ENCODE peak calls at places on chromosomes 2 and 18, in eight cellular contexts. One of them, this sample, is unnamed.

GRCh38 chr2:163756588-163756987 is 20.8 kb upstream of the FIGN start:
- DNase-seq in psoas muscle: no peak
- DNase-seq in stomach: no peak
- DNase-seq in Peyer's patch: no peak
- DNase-seq in heart right ventricle: no peak
- DNase-seq in tibial nerve: no peak
- DNase-seq in fibroblast of lung: no peak
- DNase-seq in adipocyte: no peak
- DNase-seq in this sample: no peak

GRCh38 chr2:210199186-210199765 is 26.0 kb downstream of the ACADL start:
- DNase-seq in adipocyte: peak; percentile 68
- DNase-seq in heart right ventricle: no peak
- DNase-seq in tibial nerve: no peak
- DNase-seq in stomach: no peak
- DNase-seq in Peyer's patch: no peak
- DNase-seq in fibroblast of lung: peak; percentile 16
- DNase-seq in psoas muscle: no peak
- DNase-seq in this sample: no peak

GRCh38 chr2:158718851-158719250 is 76.3 kb upstream of the DAPL1 start:
- DNase-seq in psoas muscle: no peak
- DNase-seq in stomach: no peak
- DNase-seq in fibroblast of lung: peak; percentile 27
- DNase-seq in tibial nerve: no peak
- DNase-seq in Peyer's patch: no peak
- DNase-seq in adipocyte: no peak
- DNase-seq in heart right ventricle: no peak
- DNase-seq in this sample: peak; percentile 71

GRCh38 chr2:11869423-11869991 is 123.1 kb downstream of the LPIN1 start:
- DNase-seq in stomach: no peak
- DNase-seq in fibroblast of lung: no peak
- DNase-seq in psoas muscle: no peak
- DNase-seq in heart right ventricle: no peak
- DNase-seq in Peyer's patch: no peak
- DNase-seq in adipocyte: no peak
- DNase-seq in tibial nerve: no peak
- DNase-seq in this sample: no peak

GRCh38 chr2:905091-905832 is 45.4 kb upstream of the SNTG2 start:
- DNase-seq in fibroblast of lung: no peak
- DNase-seq in adipocyte: no peak
- DNase-seq in stomach: peak; percentile 17
- DNase-seq in tibial nerve: no peak
- DNase-seq in Peyer's patch: no peak
- DNase-seq in heart right ventricle: no peak
- DNase-seq in psoas muscle: no peak
- DNase-seq in this sample: no peak

GRCh38 chr2:170974304-170974993 is 45.4 kb downstream of the GORASP2 start:
- DNase-seq in adipocyte: no peak
- DNase-seq in psoas muscle: no peak
- DNase-seq in tibial nerve: no peak
- DNase-seq in heart right ventricle: no peak
- DNase-seq in fibroblast of lung: peak; percentile 24
- DNase-seq in Peyer's patch: no peak
- DNase-seq in stomach: peak; percentile 31
- DNase-seq in this sample: peak; percentile 93

GRCh38 chr2:149080964-149081363 is 42.5 kb downstream of the LYPD6B start:
- DNase-seq in Peyer's patch: no peak
- DNase-seq in stomach: no peak
- DNase-seq in psoas muscle: no peak
- DNase-seq in adipocyte: no peak
- DNase-seq in heart right ventricle: no peak
- DNase-seq in fibroblast of lung: no peak
- DNase-seq in tibial nerve: no peak
- DNase-seq in this sample: no peak

GRCh38 chr2:159070235-159070634 is 101.8 kb downstream of the TANC1 start:
- DNase-seq in Peyer's patch: no peak
- DNase-seq in tibial nerve: no peak
- DNase-seq in fibroblast of lung: no peak
- DNase-seq in psoas muscle: no peak
- DNase-seq in stomach: no peak
- DNase-seq in adipocyte: no peak
- DNase-seq in heart right ventricle: no peak
- DNase-seq in this sample: no peak

GRCh38 chr2:63614983-63615945 is 26.5 kb downstream of the MDH1 start:
- DNase-seq in stomach: no peak
- DNase-seq in heart right ventricle: no peak
- DNase-seq in adipocyte: no peak
- DNase-seq in tibial nerve: no peak
- DNase-seq in Peyer's patch: no peak
- DNase-seq in psoas muscle: no peak
- DNase-seq in fibroblast of lung: peak; percentile 64
- DNase-seq in this sample: no peak

GRCh38 chr2:160303527-160303926 is 103.5 kb upstream of the ITGB6 start:
- DNase-seq in psoas muscle: no peak
- DNase-seq in stomach: no peak
- DNase-seq in adipocyte: no peak
- DNase-seq in heart right ventricle: no peak
- DNase-seq in tibial nerve: no peak
- DNase-seq in fibroblast of lung: no peak
- DNase-seq in Peyer's patch: no peak
- DNase-seq in this sample: no peak

GRCh38 chr2:230473378-230473777 is 57.4 kb downstream of the SP100 start:
- DNase-seq in adipocyte: no peak
- DNase-seq in tibial nerve: no peak
- DNase-seq in fibroblast of lung: no peak
- DNase-seq in Peyer's patch: peak; percentile 53
- DNase-seq in heart right ventricle: no peak
- DNase-seq in psoas muscle: no peak
- DNase-seq in stomach: no peak
- DNase-seq in this sample: no peak

GRCh38 chr2:68365087-68365486 is at the start of gene PLEK:
- DNase-seq in tibial nerve: peak; percentile 61
- DNase-seq in adipocyte: no peak
- DNase-seq in psoas muscle: peak; percentile 64
- DNase-seq in Peyer's patch: peak; percentile 87
- DNase-seq in heart right ventricle: peak; percentile 53
- DNase-seq in fibroblast of lung: no peak
- DNase-seq in stomach: peak; percentile 60
- DNase-seq in this sample: no peak

GRCh38 chr18:79853303-79853992 is 55.7 kb downstream of the KCNG2 start:
- DNase-seq in psoas muscle: no peak
- DNase-seq in adipocyte: no peak
- DNase-seq in stomach: no peak
- DNase-seq in tibial nerve: no peak
- DNase-seq in Peyer's patch: no peak
- DNase-seq in heart right ventricle: no peak
- DNase-seq in fibroblast of lung: no peak
- DNase-seq in this sample: peak; percentile 63

GRCh38 chr18:79241755-79242154 is 154.0 kb upstream of the NFATC1 start:
- DNase-seq in Peyer's patch: no peak
- DNase-seq in tibial nerve: no peak
- DNase-seq in heart right ventricle: no peak
- DNase-seq in stomach: no peak
- DNase-seq in psoas muscle: no peak
- DNase-seq in adipocyte: no peak
- DNase-seq in fibroblast of lung: no peak
- DNase-seq in this sample: no peak

GRCh38 chr2:2831656-2832055 is 500.6 kb upstream of the MYT1L start:
- DNase-seq in stomach: peak; percentile 22
- DNase-seq in Peyer's patch: peak; percentile 14
- DNase-seq in tibial nerve: no peak
- DNase-seq in fibroblast of lung: no peak
- DNase-seq in heart right ventricle: no peak
- DNase-seq in psoas muscle: no peak
- DNase-seq in adipocyte: no peak
- DNase-seq in this sample: no peak
- H3K4me3 ChIP-seq in stomach: no peak overlapping the region
- H3K4me3 ChIP-seq in Peyer's patch: no peak overlapping the region
- H3K4me3 ChIP-seq in tibial nerve: no peak overlapping the region
- H3K4me3 ChIP-seq in fibroblast of lung: no peak overlapping the region
- H3K4me3 ChIP-seq in heart right ventricle: no peak overlapping the region
- H3K4me3 ChIP-seq in psoas muscle: no peak overlapping the region
- H3K4me3 ChIP-seq in adipocyte: no peak overlapping the region
- H3K4me3 ChIP-seq in this sample: no peak overlapping the region

DNA sequence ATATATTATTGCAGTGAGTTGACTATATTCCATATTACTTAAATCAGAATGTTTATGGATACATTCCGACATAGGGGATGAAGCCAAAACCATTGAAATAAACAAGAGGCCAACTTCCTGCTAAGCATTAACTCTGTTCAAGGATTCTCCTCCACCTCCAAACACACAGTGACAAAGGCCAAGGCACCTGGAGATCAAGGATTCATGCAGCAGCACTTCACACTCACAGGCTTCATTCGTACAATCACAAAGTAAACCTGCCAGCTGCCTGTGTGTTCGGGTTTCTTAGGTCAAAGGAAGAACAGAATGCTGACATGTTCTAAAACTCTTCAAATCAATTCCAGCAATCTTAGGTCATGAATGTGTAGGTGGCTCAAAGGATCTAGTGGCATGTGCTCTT is 22.8 kb downstream of the WDFY1 start:
- DNase-seq in fibroblast of lung: no peak
- DNase-seq in stomach: no peak
- DNase-seq in psoas muscle: no peak
- DNase-seq in tibial nerve: no peak
- DNase-seq in adipocyte: no peak
- DNase-seq in heart right ventricle: no peak
- DNase-seq in Peyer's patch: no peak
- DNase-seq in this sample: no peak
- H3K4me1 ChIP-seq in fibroblast of lung: no peaks in the 10 kb centered on the region
- H3K4me1 ChIP-seq in stomach: no peaks in the 10 kb centered on the region
- H3K4me1 ChIP-seq in psoas muscle: peaks cover 23% of the 10 kb centered on the region
- H3K4me1 ChIP-seq in tibial nerve: no peaks in the 10 kb centered on the region
- H3K4me1 ChIP-seq in adipocyte: peaks cover 30% of the 10 kb centered on the region
- H3K4me1 ChIP-seq in heart right ventricle: peaks cover 15% of the 10 kb centered on the region
- H3K4me1 ChIP-seq in Peyer's patch: no peaks in the 10 kb centered on the region
- H3K4me1 ChIP-seq in this sample: peaks cover 26% of the 10 kb centered on the region

GRCh38 chr18:74252032-74252380 is 39.8 kb downstream of the CYB5A start:
- DNase-seq in adipocyte: no peak
- DNase-seq in stomach: no peak
- DNase-seq in Peyer's patch: no peak
- DNase-seq in fibroblast of lung: peak; percentile 45
- DNase-seq in tibial nerve: no peak
- DNase-seq in psoas muscle: no peak
- DNase-seq in heart right ventricle: no peak
- DNase-seq in this sample: no peak

GRCh38 chr18:74251297-74252031 is 40.3 kb downstream of the CYB5A start:
- DNase-seq in adipocyte: peak; percentile 86
- DNase-seq in psoas muscle: no peak
- DNase-seq in heart right ventricle: no peak
- DNase-seq in tibial nerve: no peak
- DNase-seq in Peyer's patch: no peak
- DNase-seq in fibroblast of lung: peak; percentile 48
- DNase-seq in stomach: no peak
- DNase-seq in this sample: peak; percentile 76

GRCh38 chr18:74248189-74248975 is 43.4 kb downstream of the CYB5A start:
- DNase-seq in adipocyte: no peak
- DNase-seq in heart right ventricle: no peak
- DNase-seq in Peyer's patch: no peak
- DNase-seq in stomach: no peak
- DNase-seq in tibial nerve: no peak
- DNase-seq in fibroblast of lung: no peak
- DNase-seq in psoas muscle: no peak
- DNase-seq in this sample: no peak

GRCh38 chr18:74249181-74249968 is 42.4 kb downstream of the CYB5A start:
- DNase-seq in tibial nerve: peak; percentile 54
- DNase-seq in Peyer's patch: no peak
- DNase-seq in fibroblast of lung: peak; percentile 40
- DNase-seq in psoas muscle: no peak
- DNase-seq in stomach: no peak
- DNase-seq in adipocyte: peak; percentile 65
- DNase-seq in heart right ventricle: no peak
- DNase-seq in this sample: peak; percentile 93

GRCh38 chr18:74250131-74250530 is 41.6 kb downstream of the CYB5A start:
- DNase-seq in tibial nerve: no peak
- DNase-seq in Peyer's patch: no peak
- DNase-seq in psoas muscle: no peak
- DNase-seq in adipocyte: no peak
- DNase-seq in stomach: no peak
- DNase-seq in heart right ventricle: no peak
- DNase-seq in fibroblast of lung: no peak
- DNase-seq in this sample: no peak
- H3K4me3 ChIP-seq in tibial nerve: no peak overlapping the region
- H3K4me3 ChIP-seq in Peyer's patch: no peak overlapping the region
- H3K4me3 ChIP-seq in psoas muscle: no peak overlapping the region
- H3K4me3 ChIP-seq in adipocyte: no peak overlapping the region
- H3K4me3 ChIP-seq in stomach: no peak overlapping the region
- H3K4me3 ChIP-seq in heart right ventricle: no peak overlapping the region
- H3K4me3 ChIP-seq in fibroblast of lung: no peak overlapping the region
- H3K4me3 ChIP-seq in this sample: no peak overlapping the region

DNA sequence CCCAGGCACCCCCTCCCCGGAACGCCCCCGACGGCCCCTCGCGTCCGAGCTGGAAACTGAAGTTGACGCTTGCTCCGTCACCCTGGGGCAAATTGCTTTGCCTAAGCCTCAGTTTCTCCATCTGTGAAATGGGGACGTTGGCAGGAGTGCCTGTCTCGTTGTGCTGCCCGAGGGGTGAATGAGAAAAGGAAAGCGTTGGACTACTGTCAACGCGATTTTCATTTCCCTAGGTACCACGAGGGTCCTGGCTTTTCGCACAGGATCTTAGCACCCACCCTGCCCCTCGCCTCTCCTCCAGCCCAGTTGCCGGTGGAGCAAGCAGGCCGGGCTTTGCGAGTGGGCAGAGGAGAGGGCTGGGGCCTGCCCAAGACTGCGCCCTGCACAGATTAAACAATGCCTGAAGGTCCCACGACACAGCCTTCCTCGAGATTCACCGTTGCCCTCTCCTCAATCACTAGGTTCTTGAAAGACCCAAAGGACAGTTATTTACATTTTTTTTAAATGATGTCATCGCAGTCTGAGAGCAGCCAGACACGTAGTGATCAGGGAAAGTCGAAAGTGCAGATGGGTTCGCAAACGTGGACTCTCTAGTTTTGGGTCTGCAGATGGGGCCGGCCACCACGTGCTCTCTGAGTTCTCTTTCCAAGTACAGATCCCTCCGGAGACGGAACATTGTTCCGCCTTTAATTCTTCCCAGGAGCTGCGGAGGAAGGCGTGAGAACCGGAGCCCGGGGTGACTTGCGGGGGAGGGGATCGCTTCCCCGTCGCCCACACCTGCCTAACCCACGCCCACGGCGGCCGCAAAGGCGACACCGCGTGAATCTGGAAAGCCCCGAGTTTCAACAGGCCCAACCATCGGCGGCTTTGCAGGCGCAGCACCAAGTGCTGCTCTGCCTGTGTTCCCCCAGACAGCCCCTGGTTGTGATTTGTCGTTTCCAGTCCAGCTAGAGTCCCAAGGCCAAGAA is 54.1 kb downstream of the PKDCC start:
- DNase-seq in adipocyte: peak; percentile 80
- DNase-seq in psoas muscle: peak; percentile 70
- DNase-seq in stomach: peak; percentile 67
- DNase-seq in Peyer's patch: peak; percentile 91
- DNase-seq in heart right ventricle: peak; percentile 57
- DNase-seq in tibial nerve: peak; percentile 65
- DNase-seq in fibroblast of lung: peak; percentile 92
- DNase-seq in this sample: peak; percentile 97
- H3K4me1 ChIP-seq in adipocyte: peaks cover 25% of the 10 kb centered on the region
- H3K4me1 ChIP-seq in psoas muscle: peaks cover 11% of the 10 kb centered on the region
- H3K4me1 ChIP-seq in stomach: peaks cover 30% of the 10 kb centered on the region
- H3K4me1 ChIP-seq in Peyer's patch: peaks cover 52% of the 10 kb centered on the region
- H3K4me1 ChIP-seq in heart right ventricle: peaks cover 37% of the 10 kb centered on the region
- H3K4me1 ChIP-seq in tibial nerve: peaks cover 25% of the 10 kb centered on the region
- H3K4me1 ChIP-seq in fibroblast of lung: peaks cover 14% of the 10 kb centered on the region
- H3K4me1 ChIP-seq in this sample: peaks cover 12% of the 10 kb centered on the region